ENCODE peak calls at places on chromosome 11, in nine cellular contexts. Q, B, G, Z, U, S, I, P and R are unnamed samples.

GRCh38 chr11:27116684-27117083 is 76.1 kb downstream of the BBOX1 start:
- DNase-seq in I (peak; percentile 14), Z (no peak), G (no peak), U (no peak), Q (no peak), B (no peak), P (no peak), S (no peak), R (no peak)

GRCh38 chr11:65576232-65576866 is 496 bp downstream of the EHBP1L1 start:
- DNase-seq in Z (no peak), I (no peak), B (no peak), U (no peak), P (no peak), Q (no peak), S (no peak), G (no peak), R (no peak)

GRCh38 chr11:126355926-126356897 is 726 bp downstream of the ST3GAL4 start:
- DNase-seq in G (peak; percentile 30), P (no peak), S (peak; percentile 6), U (no peak), I (peak; percentile 37), Z (no peak), Q (no peak), B (no peak), R (no peak)

GRCh38 chr11:10858505-10859360 is 880 bp upstream of the ZBED5 start:
- DNase-seq in Q (peak; percentile 70), G (peak; percentile 64), P (peak; percentile 57), I (peak; percentile 63), S (no peak), B (peak; percentile 23), U (no peak), Z (peak; percentile 34), R (peak; percentile 70)

GRCh38 chr11:114257621-114258558 is 38.3 kb upstream of the NNMT start:
- DNase-seq in S (no peak), P (no peak), B (no peak), I (no peak), Q (peak; percentile 46), Z (no peak), G (no peak), U (no peak), R (no peak)

GRCh38 chr11:60511393-60511792 is 3.8 kb upstream of the MS4A13 start:
- DNase-seq in B (no peak), G (no peak), U (no peak), S (no peak), Z (no peak), P (no peak), I (no peak), Q (no peak), R (no peak)

GRCh38 chr11:104549019-104549418 is 349.2 kb downstream of the CASP12 start:
- DNase-seq in B (no peak), G (no peak), U (no peak), P (no peak), I (no peak), S (no peak), Z (no peak), Q (no peak), R (no peak)

GRCh38 chr11:72238040-72238450 is 5.9 kb downstream of the PHOX2A start:
- DNase-seq in U (peak; percentile 56), G (no peak), I (peak; percentile 89), Q (peak; percentile 97), S (peak; percentile 35), P (peak; percentile 50), Z (peak; percentile 11), B (peak; percentile 19), R (peak; percentile 43)

GRCh38 chr11:27385245-27385644 is 22.2 kb upstream of the CCDC34 start:
- DNase-seq in S (no peak), P (no peak), B (no peak), G (no peak), I (peak; percentile 81), Z (no peak), U (no peak), Q (no peak), R (no peak)

GRCh38 chr11:77136074-77136473 is 8.0 kb downstream of the MYO7A start:
- DNase-seq in G (no peak), Z (no peak), B (no peak), Q (no peak), S (no peak), P (no peak), U (no peak), I (no peak), R (no peak)

GRCh38 chr11:122509091-122509490 is 146.4 kb upstream of the UBASH3B start:
- DNase-seq in G (no peak), Z (no peak), U (no peak), B (no peak), I (no peak), Q (no peak), S (no peak), P (no peak), R (no peak)